ENCODE peak calls at places on chromosomes 4 and X, in six cellular contexts. One of them, this sample, is unnamed.

GRCh38 chrX:135572436-135572835 is 52.0 kb downstream of the INTS6L start:
- DNase-seq in heart left ventricle: no peak
- DNase-seq in left ventricle myocardium inferior: no peak
- DNase-seq in cardiac muscle cell: peak
- DNase-seq in adrenal gland: no peak
- DNase-seq in lung: no peak
- DNase-seq in this sample: no peak

GRCh38 chr4:81131563-81131962 is 83.5 kb downstream of the PRKG2 start:
- DNase-seq in heart left ventricle: no peak
- DNase-seq in left ventricle myocardium inferior: no peak
- DNase-seq in cardiac muscle cell: no peak
- DNase-seq in adrenal gland: no peak
- DNase-seq in lung: no peak
- DNase-seq in this sample: no peak

GRCh38 chrX:103663921-103664320 is 22.6 kb downstream of the MORF4L2 start:
- DNase-seq in heart left ventricle: no peak
- DNase-seq in left ventricle myocardium inferior: no peak
- DNase-seq in cardiac muscle cell: no peak
- DNase-seq in adrenal gland: no peak
- DNase-seq in lung: no peak
- DNase-seq in this sample: no peak

GRCh38 chr4:113049421-113050355 is at the start of gene ANK2:
- DNase-seq in heart left ventricle: no peak
- DNase-seq in left ventricle myocardium inferior: no peak
- DNase-seq in cardiac muscle cell: no peak
- DNase-seq in adrenal gland: no peak
- DNase-seq in lung: no peak
- DNase-seq in this sample: no peak

GRCh38 chr4:80097395-80098177 is 24.6 kb upstream of the ANTXR2 start:
- DNase-seq in heart left ventricle: peak
- DNase-seq in left ventricle myocardium inferior: peak
- DNase-seq in cardiac muscle cell: peak
- DNase-seq in adrenal gland: peak
- DNase-seq in lung: no peak
- DNase-seq in this sample: no peak

GRCh38 chrX:46637937-46638336 is 64.4 kb downstream of the CHST7 start:
- DNase-seq in heart left ventricle: no peak
- DNase-seq in left ventricle myocardium inferior: no peak
- DNase-seq in cardiac muscle cell: no peak
- DNase-seq in adrenal gland: no peak
- DNase-seq in lung: no peak
- DNase-seq in this sample: no peak

GRCh38 chr4:139875456-139875855 is 209.8 kb downstream of the MGST2 start:
- DNase-seq in heart left ventricle: no peak
- DNase-seq in left ventricle myocardium inferior: no peak
- DNase-seq in cardiac muscle cell: no peak
- DNase-seq in adrenal gland: no peak
- DNase-seq in lung: no peak
- DNase-seq in this sample: no peak

GRCh38 chr4:23789765-23790164 is 100.1 kb downstream of the PPARGC1A start:
- DNase-seq in heart left ventricle: peak
- DNase-seq in left ventricle myocardium inferior: peak
- DNase-seq in cardiac muscle cell: peak
- DNase-seq in adrenal gland: peak
- DNase-seq in lung: peak
- DNase-seq in this sample: no peak

GRCh38 chr4:40562208-40562607 is 67.5 kb downstream of the RBM47 start:
- DNase-seq in heart left ventricle: no peak
- DNase-seq in left ventricle myocardium inferior: no peak
- DNase-seq in cardiac muscle cell: no peak
- DNase-seq in adrenal gland: no peak
- DNase-seq in lung: no peak
- DNase-seq in this sample: no peak

GRCh38 chrX:23902419-23902818 is 5.3 kb downstream of the APOO start:
- DNase-seq in heart left ventricle: no peak
- DNase-seq in left ventricle myocardium inferior: no peak
- DNase-seq in cardiac muscle cell: peak
- DNase-seq in adrenal gland: no peak
- DNase-seq in lung: no peak
- DNase-seq in this sample: no peak

GRCh38 chr4:73692701-73693100 is 47.7 kb upstream of the CXCL8 start:
- DNase-seq in heart left ventricle: no peak
- DNase-seq in left ventricle myocardium inferior: no peak
- DNase-seq in cardiac muscle cell: no peak
- DNase-seq in adrenal gland: no peak
- DNase-seq in lung: no peak
- DNase-seq in this sample: no peak

GRCh38 chr4:186722856-186723206 is 825 bp downstream of the FAT1 start:
- DNase-seq in heart left ventricle: no peak
- DNase-seq in left ventricle myocardium inferior: no peak
- DNase-seq in cardiac muscle cell: no peak
- DNase-seq in adrenal gland: no peak
- DNase-seq in lung: no peak
- DNase-seq in this sample: no peak

GRCh38 chr4:114272226-114272625 is 292.8 kb upstream of the ARSJ start:
- DNase-seq in heart left ventricle: no peak
- DNase-seq in left ventricle myocardium inferior: no peak
- DNase-seq in cardiac muscle cell: peak
- DNase-seq in adrenal gland: no peak
- DNase-seq in lung: no peak
- DNase-seq in this sample: no peak

GRCh38 chrX:45850775-45851433 is 650.2 kb upstream of the DIPK2B start:
- DNase-seq in heart left ventricle: peak
- DNase-seq in left ventricle myocardium inferior: no peak
- DNase-seq in cardiac muscle cell: peak
- DNase-seq in adrenal gland: no peak
- DNase-seq in lung: no peak
- DNase-seq in this sample: peak

GRCh38 chrX:135185795-135186443 is 14.7 kb upstream of the CT55 start:
- DNase-seq in heart left ventricle: peak
- DNase-seq in left ventricle myocardium inferior: no peak
- DNase-seq in cardiac muscle cell: peak
- DNase-seq in adrenal gland: peak
- DNase-seq in lung: peak
- DNase-seq in this sample: peak

GRCh38 chr4:2449511-2450392 is 19.2 kb upstream of the RNF4 start:
- DNase-seq in heart left ventricle: no peak
- DNase-seq in left ventricle myocardium inferior: no peak
- DNase-seq in cardiac muscle cell: no peak
- DNase-seq in adrenal gland: no peak
- DNase-seq in lung: no peak
- DNase-seq in this sample: no peak

GRCh38 chr4:3388461-3389185 is 53.1 kb upstream of the HGFAC start:
- DNase-seq in heart left ventricle: no peak
- DNase-seq in left ventricle myocardium inferior: peak
- DNase-seq in cardiac muscle cell: peak
- DNase-seq in adrenal gland: no peak
- DNase-seq in lung: no peak
- DNase-seq in this sample: no peak

GRCh38 chrX:48835524-48836329 is at the start of gene PCSK1N:
- DNase-seq in heart left ventricle: no peak
- DNase-seq in left ventricle myocardium inferior: no peak
- DNase-seq in cardiac muscle cell: no peak
- DNase-seq in adrenal gland: no peak
- DNase-seq in lung: no peak
- DNase-seq in this sample: peak

GRCh38 chr4:103012594-103012993 is 6.9 kb downstream of the SLC9B1 start:
- DNase-seq in heart left ventricle: no peak
- DNase-seq in left ventricle myocardium inferior: no peak
- DNase-seq in cardiac muscle cell: no peak
- DNase-seq in adrenal gland: no peak
- DNase-seq in lung: no peak
- DNase-seq in this sample: no peak

GRCh38 chr4:80221161-80221560 is 23.9 kb downstream of the PRDM8 start:
- DNase-seq in heart left ventricle: no peak
- DNase-seq in left ventricle myocardium inferior: no peak
- DNase-seq in cardiac muscle cell: peak
- DNase-seq in adrenal gland: no peak
- DNase-seq in lung: no peak
- DNase-seq in this sample: no peak

GRCh38 chr4:129446074-129446473 is 350.1 kb downstream of the C4orf33 start:
- DNase-seq in heart left ventricle: no peak
- DNase-seq in left ventricle myocardium inferior: no peak
- DNase-seq in cardiac muscle cell: peak
- DNase-seq in adrenal gland: no peak
- DNase-seq in lung: no peak
- DNase-seq in this sample: peak

GRCh38 chrX:110114260-110114776 is 111.4 kb downstream of the TMEM164 start:
- DNase-seq in heart left ventricle: no peak
- DNase-seq in left ventricle myocardium inferior: no peak
- DNase-seq in cardiac muscle cell: no peak
- DNase-seq in adrenal gland: no peak
- DNase-seq in lung: no peak
- DNase-seq in this sample: no peak

GRCh38 chrX:95903490-95903889 is 781.2 kb upstream of the DIAPH2 start:
- DNase-seq in heart left ventricle: no peak
- DNase-seq in left ventricle myocardium inferior: no peak
- DNase-seq in cardiac muscle cell: peak
- DNase-seq in adrenal gland: no peak
- DNase-seq in lung: no peak
- DNase-seq in this sample: no peak

GRCh38 chr4:108527729-108528128 is 92.6 kb upstream of the RPL34 start:
- DNase-seq in heart left ventricle: no peak
- DNase-seq in left ventricle myocardium inferior: no peak
- DNase-seq in cardiac muscle cell: no peak
- DNase-seq in adrenal gland: no peak
- DNase-seq in lung: no peak
- DNase-seq in this sample: no peak

GRCh38 chrX:19990519-19991349 is at the start of gene BCLAF3:
- DNase-seq in heart left ventricle: peak
- DNase-seq in left ventricle myocardium inferior: peak
- DNase-seq in cardiac muscle cell: peak
- DNase-seq in adrenal gland: peak
- DNase-seq in lung: peak
- DNase-seq in this sample: peak

GRCh38 chr4:2354127-2354526 is 64.3 kb downstream of the ZFYVE28 start:
- DNase-seq in heart left ventricle: no peak
- DNase-seq in left ventricle myocardium inferior: no peak
- DNase-seq in cardiac muscle cell: peak
- DNase-seq in adrenal gland: no peak
- DNase-seq in lung: no peak
- DNase-seq in this sample: peak

GRCh38 chr4:120215350-120215749 is 148.7 kb upstream of the MAD2L1 start:
- DNase-seq in heart left ventricle: no peak
- DNase-seq in left ventricle myocardium inferior: no peak
- DNase-seq in cardiac muscle cell: no peak
- DNase-seq in adrenal gland: no peak
- DNase-seq in lung: no peak
- DNase-seq in this sample: no peak

GRCh38 chrX:146224442-146224841 is 406.8 kb downstream of the SLITRK2 start:
- DNase-seq in heart left ventricle: no peak
- DNase-seq in left ventricle myocardium inferior: no peak
- DNase-seq in cardiac muscle cell: no peak
- DNase-seq in adrenal gland: no peak
- DNase-seq in lung: no peak
- DNase-seq in this sample: no peak

GRCh38 chr4:156815717-156816319 is 155.8 kb downstream of the PDGFC start:
- DNase-seq in heart left ventricle: no peak
- DNase-seq in left ventricle myocardium inferior: no peak
- DNase-seq in cardiac muscle cell: no peak
- DNase-seq in adrenal gland: no peak
- DNase-seq in lung: no peak
- DNase-seq in this sample: no peak
- H3K27ac ChIP-seq in heart left ventricle: no peak
- H3K27ac ChIP-seq in left ventricle myocardium inferior: no peak
- H3K27ac ChIP-seq in cardiac muscle cell: no peak
- H3K27ac ChIP-seq in adrenal gland: no peak
- H3K27ac ChIP-seq in lung: no peak
- H3K27ac ChIP-seq in this sample: no peak

GRCh38 chr4:75630174-75630931 is at the start of gene CDKL2:
- DNase-seq in heart left ventricle: peak
- DNase-seq in left ventricle myocardium inferior: peak
- DNase-seq in cardiac muscle cell: peak
- DNase-seq in adrenal gland: peak
- DNase-seq in lung: peak
- DNase-seq in this sample: peak
- H3K27ac ChIP-seq in heart left ventricle: no peak
- H3K27ac ChIP-seq in left ventricle myocardium inferior: no peak
- H3K27ac ChIP-seq in cardiac muscle cell: peak
- H3K27ac ChIP-seq in adrenal gland: no peak
- H3K27ac ChIP-seq in lung: no peak
- H3K27ac ChIP-seq in this sample: peak

GRCh38 chr4:150725957-150726523 is 144.1 kb downstream of the MAB21L2 start:
- DNase-seq in heart left ventricle: no peak
- DNase-seq in left ventricle myocardium inferior: no peak
- DNase-seq in cardiac muscle cell: no peak
- DNase-seq in adrenal gland: no peak
- DNase-seq in lung: no peak
- DNase-seq in this sample: no peak

GRCh38 chr4:150720973-150721518 is 139.1 kb downstream of the MAB21L2 start:
- DNase-seq in heart left ventricle: no peak
- DNase-seq in left ventricle myocardium inferior: no peak
- DNase-seq in cardiac muscle cell: peak
- DNase-seq in adrenal gland: no peak
- DNase-seq in lung: no peak
- DNase-seq in this sample: no peak

GRCh38 chr4:150723727-150724411 is 141.9 kb downstream of the MAB21L2 start:
- DNase-seq in heart left ventricle: no peak
- DNase-seq in left ventricle myocardium inferior: no peak
- DNase-seq in cardiac muscle cell: no peak
- DNase-seq in adrenal gland: no peak
- DNase-seq in lung: no peak
- DNase-seq in this sample: no peak

GRCh38 chr4:150717952-150718351 is 136.0 kb downstream of the MAB21L2 start:
- DNase-seq in heart left ventricle: no peak
- DNase-seq in left ventricle myocardium inferior: no peak
- DNase-seq in cardiac muscle cell: no peak
- DNase-seq in adrenal gland: no peak
- DNase-seq in lung: no peak
- DNase-seq in this sample: no peak

GRCh38 chr4:150722908-150723362 is 141.0 kb downstream of the MAB21L2 start:
- DNase-seq in heart left ventricle: peak
- DNase-seq in left ventricle myocardium inferior: peak
- DNase-seq in cardiac muscle cell: peak
- DNase-seq in adrenal gland: peak
- DNase-seq in lung: peak
- DNase-seq in this sample: no peak
- H3K27ac ChIP-seq in heart left ventricle: peak
- H3K27ac ChIP-seq in left ventricle myocardium inferior: peak
- H3K27ac ChIP-seq in cardiac muscle cell: no peak
- H3K27ac ChIP-seq in adrenal gland: peak
- H3K27ac ChIP-seq in lung: peak
- H3K27ac ChIP-seq in this sample: no peak

DNA sequence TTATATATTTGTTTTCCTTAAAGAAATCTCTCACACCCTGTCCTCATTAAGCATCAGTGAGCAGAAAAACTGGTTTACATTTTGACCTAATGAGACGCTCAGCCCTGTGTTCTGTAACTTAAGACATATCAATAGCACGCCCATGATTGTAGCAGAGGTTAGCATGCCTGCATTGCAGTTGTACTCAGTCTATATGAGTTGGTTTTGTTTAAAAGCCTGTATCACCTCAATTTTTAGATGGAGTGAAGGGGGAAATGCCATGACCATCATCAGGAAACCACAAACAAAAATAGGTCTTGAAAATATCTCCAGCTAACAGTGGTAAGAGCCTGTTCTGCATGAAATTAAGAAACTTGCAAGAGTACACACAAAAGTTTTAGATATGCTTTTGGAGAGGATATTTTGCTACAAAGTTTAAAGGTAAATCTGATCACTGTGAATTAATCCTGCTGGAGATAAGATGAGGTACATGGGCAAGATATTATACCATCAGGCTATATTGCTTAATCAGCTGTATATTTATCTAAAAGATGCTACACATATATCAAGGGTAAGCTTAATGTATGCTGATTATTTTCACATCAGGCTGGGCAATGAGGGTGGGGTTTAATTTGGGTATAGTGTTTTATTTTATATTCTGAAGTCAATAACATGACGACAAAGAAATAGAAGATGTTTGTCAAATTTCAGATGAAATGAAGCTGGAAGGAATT is 13.1 kb upstream of the COQ2 start:
- DNase-seq in heart left ventricle: no peak
- DNase-seq in left ventricle myocardium inferior: no peak
- DNase-seq in cardiac muscle cell: no peak
- DNase-seq in adrenal gland: no peak
- DNase-seq in lung: no peak
- DNase-seq in this sample: no peak
- H3K27ac ChIP-seq in heart left ventricle: no peak
- H3K27ac ChIP-seq in left ventricle myocardium inferior: no peak
- H3K27ac ChIP-seq in cardiac muscle cell: no peak
- H3K27ac ChIP-seq in adrenal gland: no peak
- H3K27ac ChIP-seq in lung: no peak
- H3K27ac ChIP-seq in this sample: no peak

This sample was measured in WERI-Rb-1.